ENCODE peak calls at places on chromosomes 11 and 22, in seven cellular contexts. O, I, D, S, K, P and C are unnamed samples.

GRCh38 chr22:22855617-22856308 is 31.9 kb upstream of the IGLL5 start:
- DNase-seq in O (no peak), I (no peak), D (peak), S (no peak), K (no peak), P (peak), C (no peak)

GRCh38 chr11:104323841-104324240 is 159.9 kb upstream of the PDGFD start:
- DNase-seq in O (no peak), I (no peak), D (no peak), S (no peak), K (no peak), P (no peak), C (no peak)

GRCh38 chr22:35972559-35972958 is 56.1 kb downstream of the RBFOX2 start:
- DNase-seq in O (no peak), I (no peak), D (no peak), S (no peak), K (no peak), P (no peak), C (no peak)

GRCh38 chr11:128302425-128303186 is 284.8 kb downstream of the ETS1 start:
- DNase-seq in O (no peak), I (peak), D (no peak), S (no peak), K (no peak), P (no peak), C (no peak)

GRCh38 chr11:64643258-64643881 is 52.4 kb downstream of the SLC22A12 start:
- DNase-seq in O (no peak), I (no peak), D (no peak), S (no peak), K (no peak), P (no peak), C (no peak)

GRCh38 chr11:31422703-31423102 is 53.0 kb downstream of the DNAJC24 start:
- DNase-seq in O (no peak), I (no peak), D (no peak), S (no peak), K (no peak), P (no peak), C (no peak)

GRCh38 chr11:1870721-1871466 is 18.0 kb downstream of the LSP1 start:
- DNase-seq in O (no peak), I (no peak), D (no peak), S (no peak), K (no peak), P (peak), C (no peak)

GRCh38 chr11:46332568-46333128 is 14.6 kb upstream of the DGKZ start:
- DNase-seq in O (no peak), I (no peak), D (no peak), S (no peak), K (no peak), P (no peak), C (no peak)

GRCh38 chr22:49966041-49966715 is 5.6 kb downstream of the PIM3 start:
- DNase-seq in O (no peak), I (no peak), D (no peak), S (no peak), K (no peak), P (peak), C (no peak)

GRCh38 chr11:34145847-34146381 is 40.5 kb downstream of the NAT10 start:
- DNase-seq in O (no peak), I (no peak), D (no peak), S (no peak), K (no peak), P (no peak), C (no peak)